ENCODE peak calls at places on chromosomes 2 and 18, in six cellular contexts. F is psoas muscle, O is PC-9, A is breast epithelium, W is uterus, G is thyroid gland. E is an unnamed sample.

GRCh38 chr18:12904012-12904516 is 20.0 kb upstream of the PTPN2 start:
- DNase-seq in F (no peak), O (no peak), A (no peak), W (no peak), G (no peak), E (no peak)

GRCh38 chr2:51734115-51734514 is 702.2 kb upstream of the NRXN1 start:
- DNase-seq in F (no peak), O (no peak), A (no peak), W (no peak), G (no peak), E (no peak)

GRCh38 chr2:98757904-98758421 is 27.0 kb upstream of the MGAT4A start:
- DNase-seq in F (peak; percentile 69), O (peak; percentile 100), A (peak; percentile 92), W (peak; percentile 71), G (peak; percentile 36), E (no peak)

GRCh38 chr2:137675584-137676327 is 288.5 kb upstream of the HNMT start:
- DNase-seq in F (no peak), O (no peak), A (no peak), W (no peak), G (no peak), E (no peak)

GRCh38 chr2:198186257-198186656 is 381.9 kb downstream of the PLCL1 start:
- DNase-seq in F (no peak), O (no peak), A (no peak), W (no peak), G (no peak), E (no peak)

GRCh38 chr18:79516441-79516931 is 120.8 kb downstream of the NFATC1 start:
- DNase-seq in F (no peak), O (no peak), A (no peak), W (no peak), G (no peak), E (no peak)

GRCh38 chr2:167013227-167013626 is 124.9 kb downstream of the XIRP2 start:
- DNase-seq in F (no peak), O (no peak), A (no peak), W (no peak), G (no peak), E (no peak)

GRCh38 chr2:45301307-45302010 is 292.2 kb upstream of the SIX2 start:
- DNase-seq in F (no peak), O (no peak), A (no peak), W (no peak), G (no peak), E (no peak)

GRCh38 chr2:38554973-38555595 is 47.6 kb downstream of the HNRNPLL start:
- DNase-seq in F (no peak), O (no peak), A (no peak), W (no peak), G (no peak), E (no peak)

GRCh38 chr2:5250482-5250881 is 441.7 kb upstream of the SOX11 start:
- DNase-seq in F (no peak), O (no peak), A (no peak), W (no peak), G (no peak), E (no peak)

GRCh38 chr2:136860443-136860958 is 95.2 kb downstream of the THSD7B start:
- DNase-seq in F (no peak), O (no peak), A (no peak), W (no peak), G (no peak), E (no peak)

GRCh38 chr2:47653036-47653435 is 129.9 kb upstream of the MSH6 start:
- DNase-seq in F (no peak), O (no peak), A (no peak), W (no peak), G (no peak), E (no peak)

GRCh38 chr2:45276914-45277313 is 267.7 kb upstream of the SIX2 start:
- DNase-seq in F (no peak), O (no peak), A (no peak), W (no peak), G (no peak), E (peak; percentile 67)

GRCh38 chr2:43634604-43635306 is 2.3 kb upstream of the PLEKHH2 start:
- DNase-seq in F (no peak), O (peak; percentile 99), A (no peak), W (peak; percentile 30), G (no peak), E (peak; percentile 59)

GRCh38 chr2:224847961-224848850 is 132.0 kb upstream of the CCDC195 start:
- DNase-seq in F (no peak), O (no peak), A (peak; percentile 62), W (no peak), G (peak; percentile 25), E (peak; percentile 26)

GRCh38 chr2:219469186-219469724 is 29.4 kb upstream of the GMPPA start:
- DNase-seq in F (no peak), O (no peak), A (no peak), W (no peak), G (no peak), E (peak; percentile 69)

GRCh38 chr2:64794426-64794995 is 140.8 kb upstream of the SERTAD2 start:
- DNase-seq in F (no peak), O (no peak), A (no peak), W (no peak), G (no peak), E (no peak)

GRCh38 chr2:98550165-98550564 is 58.1 kb downstream of the COA5 start:
- DNase-seq in F (no peak), O (no peak), A (no peak), W (no peak), G (no peak), E (no peak)

GRCh38 chr2:26683583-26683982 is 8.9 kb upstream of the KCNK3 start:
- DNase-seq in F (no peak), O (no peak), A (no peak), W (no peak), G (no peak), E (no peak)

GRCh38 chr2:2845796-2846315 is 514.8 kb upstream of the MYT1L start:
- DNase-seq in F (no peak), O (no peak), A (no peak), W (no peak), G (no peak), E (no peak)

GRCh38 chr2:96809216-96809882 is 6.7 kb upstream of the CNNM3 start:
- DNase-seq in F (peak; percentile 37), O (no peak), A (no peak), W (no peak), G (no peak), E (no peak)

GRCh38 chr2:173307287-173307686 is 47.4 kb upstream of the CDCA7 start:
- DNase-seq in F (no peak), O (no peak), A (no peak), W (no peak), G (no peak), E (no peak)

GRCh38 chr2:70886541-70886987 is 49.1 kb upstream of the ATP6V1B1 start:
- DNase-seq in F (no peak), O (no peak), A (no peak), W (no peak), G (no peak), E (no peak)

DNA sequence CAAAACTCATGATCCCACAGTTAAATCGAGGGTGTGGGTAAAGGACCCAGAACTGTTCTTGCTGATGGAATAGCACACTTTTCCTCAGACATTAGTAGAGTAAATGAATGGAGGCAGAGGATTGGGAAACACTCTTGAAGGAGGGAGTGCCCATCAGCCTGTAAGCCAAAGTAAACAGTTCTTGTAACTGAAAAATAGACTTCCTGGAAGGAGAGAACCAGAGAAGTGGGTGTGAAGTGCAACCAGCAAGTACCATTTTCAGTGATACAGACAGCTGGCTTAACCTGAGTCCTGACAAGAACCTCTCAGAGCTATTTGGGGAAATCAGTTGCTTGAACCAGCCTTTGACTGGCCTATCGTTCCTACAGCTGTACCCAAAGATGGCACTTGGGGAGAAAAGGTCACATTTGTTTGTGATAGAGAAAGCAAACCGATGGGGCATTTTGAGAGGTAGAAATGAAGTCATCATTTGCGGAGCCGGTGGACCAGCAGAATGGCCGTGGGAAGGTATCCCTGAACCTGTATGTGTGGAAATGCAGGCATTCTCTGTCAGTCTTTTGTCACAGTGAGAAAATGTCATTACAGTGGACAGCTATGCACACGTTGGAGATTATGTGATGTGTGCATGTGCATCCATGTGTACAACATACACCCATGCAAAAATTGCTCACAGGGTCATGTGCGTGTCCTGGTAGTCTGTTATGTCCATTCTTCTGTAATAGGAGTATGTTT is 17.7 kb downstream of the CRIM1 start:
- DNase-seq in F (no peak), O (peak; percentile 82), A (no peak), W (no peak), G (peak; percentile 45), E (peak; percentile 72)
- H3K4me1 ChIP-seq in F (peaks cover 100% of the 10 kb centered on the region), O (peaks cover 98% of the 10 kb centered on the region), A (peaks cover 43% of the 10 kb centered on the region), W (peaks cover 3% of the 10 kb centered on the region), G (peaks cover 77% of the 10 kb centered on the region), E (peaks cover 99% of the 10 kb centered on the region)

DNA sequence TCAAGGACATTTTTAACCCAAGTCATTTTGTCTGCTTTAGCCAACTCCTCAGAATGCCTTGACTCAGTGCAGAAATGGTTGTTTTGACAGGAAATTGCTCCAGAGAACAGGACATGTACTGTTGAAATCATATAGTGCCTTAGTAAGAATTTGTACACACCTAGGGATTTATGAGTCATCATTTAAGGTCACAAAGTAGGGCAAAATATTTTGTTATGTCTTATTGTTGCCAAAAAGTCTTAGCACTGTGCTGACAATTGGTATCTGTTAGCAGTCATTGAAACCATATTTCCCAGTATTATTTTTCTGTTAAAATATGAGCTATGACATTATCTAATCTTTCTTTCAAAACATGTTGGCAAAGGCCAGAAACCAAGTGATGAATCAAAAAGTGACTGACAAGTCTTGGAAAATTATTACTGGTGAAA is 104.5 kb downstream of the OSBPL6 start:
- DNase-seq in F (no peak), O (peak; percentile 74), A (no peak), W (no peak), G (no peak), E (no peak)
- H3K27ac ChIP-seq in F (peak overlapping the region; percentile 81), O (peak overlapping the region; percentile 28), A (no peak overlapping the region), W (no peak overlapping the region), G (no peak overlapping the region), E (no peak overlapping the region)

GRCh38 chr2:183927367-183928355 is 670.7 kb upstream of the ZNF804A start:
- DNase-seq in F (no peak), O (no peak), A (no peak), W (no peak), G (no peak), E (no peak)
- H3K4me3 ChIP-seq in F (no peak overlapping the region), O (no peak overlapping the region), A (no peak overlapping the region), W (no peak overlapping the region), G (no peak overlapping the region), E (no peak overlapping the region)

GRCh38 chr2:58239243-58239642 is 1.9 kb downstream of the FANCL start:
- DNase-seq in F (no peak), O (no peak), A (no peak), W (no peak), G (no peak), E (no peak)

GRCh38 chr2:58240938-58241755 is at the start of gene FANCL:
- DNase-seq in F (peak; percentile 94), O (peak; percentile 75), A (peak; percentile 79), W (peak; percentile 89), G (peak; percentile 90), E (peak; percentile 90)

GRCh38 chr2:58237741-58238140 is 3.4 kb downstream of the FANCL start:
- DNase-seq in F (no peak), O (no peak), A (no peak), W (no peak), G (no peak), E (no peak)

GRCh38 chr2:58235988-58236387 is 5.1 kb downstream of the FANCL start:
- DNase-seq in F (no peak), O (no peak), A (no peak), W (no peak), G (no peak), E (no peak)

DNA sequence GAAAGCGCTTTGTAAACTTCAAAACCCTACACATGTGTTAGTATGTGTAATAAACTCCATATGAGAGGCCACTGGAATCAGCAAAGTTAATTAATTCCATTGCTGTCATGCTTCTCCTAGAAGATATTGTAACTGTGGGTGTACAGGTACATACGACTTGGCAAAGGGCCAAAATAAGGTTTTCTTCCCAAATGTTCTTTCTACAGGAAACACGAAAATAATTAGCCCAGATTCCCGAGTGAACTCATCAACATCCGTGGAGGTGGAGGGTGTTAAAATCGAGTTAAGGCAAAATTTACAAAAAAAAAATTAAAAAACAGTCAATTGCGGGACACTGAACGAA is 559 bp downstream of the FANCL start:
- DNase-seq in F (no peak), O (no peak), A (no peak), W (no peak), G (no peak), E (no peak)
- H3K4me1 ChIP-seq in F (peaks cover 9% of the 10 kb centered on the region), O (peaks cover 23% of the 10 kb centered on the region), A (no peaks in the 10 kb centered on the region), W (peaks cover 6% of the 10 kb centered on the region), G (peaks cover 5% of the 10 kb centered on the region), E (peaks cover 10% of the 10 kb centered on the region)

E was measured in SJSA1.